ENCODE peak calls at places on chromosomes 12 and 14, in six cellular contexts. X is naive thymus-derived CD8-positive, alpha-beta T cell; T is RWPE1; C is sciatic nerve; M is lung; N is effector CD4-positive, alpha-beta T cell. S is an unnamed sample.

GRCh38 chr12:77122236-77122635 is 56.9 kb upstream of the E2F7 start:
- DNase-seq in M (no peak), T (peak), X (no peak), N (no peak), C (no peak), S (peak)

GRCh38 chr14:24911324-24912095 is 138.4 kb downstream of the STXBP6 start:
- DNase-seq in C (no peak), M (no peak), N (no peak), T (no peak), X (no peak), S (peak)

GRCh38 chr12:81874166-81874565 is 115.0 kb upstream of the PPFIA2 start:
- DNase-seq in X (no peak), C (no peak), N (no peak), T (no peak), M (no peak), S (no peak)

GRCh38 chr14:91228112-91229004 is 16.1 kb downstream of the GPR68 start:
- DNase-seq in X (peak), N (peak), M (no peak), C (no peak), T (peak), S (peak)

GRCh38 chr14:65258391-65258790 is 154.1 kb upstream of the FUT8 start:
- DNase-seq in N (no peak), M (no peak), T (peak), X (no peak), C (no peak), S (peak)

GRCh38 chr12:94689002-94689645 is 38.8 kb upstream of the TMCC3 start:
- DNase-seq in C (no peak), T (no peak), X (no peak), M (no peak), N (no peak), S (peak)

GRCh38 chr14:44463386-44464004 is 43.6 kb downstream of the FSCB start:
- DNase-seq in N (no peak), X (no peak), M (no peak), T (no peak), C (no peak), S (no peak)

GRCh38 chr12:91172051-91172450 is 10.6 kb downstream of the DCN start:
- DNase-seq in C (no peak), M (no peak), T (no peak), N (no peak), X (no peak), S (no peak)

GRCh38 chr14:49052516-49052915 is 533.7 kb downstream of the RPS29 start:
- DNase-seq in M (no peak), N (no peak), T (no peak), X (no peak), C (no peak), S (no peak)

GRCh38 chr14:55094630-55095157 is 34.4 kb upstream of the LGALS3 start:
- DNase-seq in N (no peak), X (no peak), M (no peak), T (no peak), C (no peak), S (peak)

GRCh38 chr12:96054262-96054645 is 18.9 kb upstream of the LTA4H start:
- DNase-seq in X (no peak), M (no peak), N (no peak), C (no peak), T (no peak), S (no peak)

GRCh38 chr12:93441111-93441616 is 583 bp downstream of the UBE2N start:
- DNase-seq in X (peak), N (peak), C (peak), T (peak), M (no peak), S (no peak)

GRCh38 chr14:84468153-84468552 is 1061.8 kb upstream of the FLRT2 start:
- DNase-seq in C (no peak), T (no peak), M (no peak), X (no peak), N (no peak), S (peak)

GRCh38 chr14:61653507-61653906 is 41.8 kb upstream of the HIF1A start:
- DNase-seq in C (peak), X (no peak), N (no peak), M (no peak), T (peak), S (peak)

GRCh38 chr12:27289414-27289813 is 43.2 kb upstream of the BMAL2 start:
- DNase-seq in C (no peak), X (no peak), M (no peak), N (no peak), T (no peak), S (no peak)

GRCh38 chr12:111728795-111729194 is 37.9 kb upstream of the ALDH2 start:
- DNase-seq in C (no peak), T (no peak), X (no peak), M (no peak), N (no peak), S (no peak)

GRCh38 chr12:94644622-94645021 is 5.7 kb downstream of the TMCC3 start:
- DNase-seq in N (no peak), X (no peak), C (no peak), T (peak), M (no peak), S (peak)

GRCh38 chr12:106248177-106248848 is 493 bp upstream of the CKAP4 start:
- DNase-seq in N (peak), M (peak), X (peak), T (peak), C (peak), S (peak)